ENCODE peak calls at places on chromosomes 5 and 9, in four cellular contexts. L is IMR-90, A is brain microvascular endothelial cell, H is body of pancreas. F is an unnamed sample.

GRCh38 chr5:6703791-6704190 is 9.4 kb upstream of the TENT4A start:
- DNase-seq in A (no peak), L (peak; percentile 63), H (no peak), F (no peak)

GRCh38 chr5:161286066-161286655 is 260.4 kb downstream of the GABRB2 start:
- DNase-seq in L (no peak), H (no peak), A (no peak), F (no peak)

GRCh38 chr9:110802416-110803035 is 133.9 kb downstream of the MUSK start:
- DNase-seq in L (peak; percentile 65), A (no peak), H (peak; percentile 5), F (no peak)

GRCh38 chr9:113673726-113674125 is 202.4 kb upstream of the ZNF618 start:
- DNase-seq in L (peak; percentile 71), A (no peak), H (no peak), F (no peak)

GRCh38 chr9:136856078-136856474 is 3.9 kb downstream of the MAMDC4 start:
- DNase-seq in L (no peak), A (no peak), H (no peak), F (no peak)

GRCh38 chr5:18465833-18466681 is 831.8 kb downstream of the TAF11L14 start:
- DNase-seq in L (peak; percentile 1), A (peak; percentile 27), H (peak; percentile 71), F (peak; percentile 60)

GRCh38 chr5:138461343-138462125 is 3.7 kb upstream of the EGR1 start:
- DNase-seq in A (peak; percentile 76), H (peak; percentile 18), L (peak; percentile 87), F (peak; percentile 91)

GRCh38 chr9:22147818-22148573 is 138.9 kb upstream of the CDKN2B start:
- DNase-seq in L (peak; percentile 98), A (peak; percentile 98), H (no peak), F (peak; percentile 95)

GRCh38 chr5:137260820-137261541 is 238.1 kb downstream of the SPOCK1 start:
- DNase-seq in L (no peak), H (no peak), A (no peak), F (no peak)

GRCh38 chr5:145989428-145989827 is 53.0 kb downstream of the SH3RF2 start:
- DNase-seq in H (no peak), L (peak; percentile 33), A (peak; percentile 22), F (no peak)

GRCh38 chr9:81724242-81724889 is 35.0 kb upstream of the TLE1 start:
- DNase-seq in L (peak; percentile 5), H (no peak), A (peak; percentile 7), F (no peak)

GRCh38 chr5:2217219-2217618 is 334.5 kb upstream of the IRX4 start:
- DNase-seq in H (no peak), A (no peak), L (no peak), F (no peak)

GRCh38 chr9:33718987-33719386 is 76.4 kb upstream of the PRSS3 start:
- DNase-seq in H (peak; percentile 45), A (peak; percentile 46), L (peak; percentile 22), F (peak; percentile 35)

GRCh38 chr5:151745071-151745705 is 13.2 kb downstream of the ATOX1 start:
- DNase-seq in H (peak; percentile 41), L (peak; percentile 81), A (peak; percentile 84), F (peak; percentile 99)

GRCh38 chr9:128192601-128193371 is 1.4 kb upstream of the CIZ1 start:
- DNase-seq in L (peak; percentile 60), H (peak; percentile 87), A (peak; percentile 68), F (peak; percentile 89)

GRCh38 chr5:171622010-171622409 is 163.6 kb upstream of the SMIM23 start:
- DNase-seq in A (no peak), H (no peak), L (no peak), F (no peak)

GRCh38 chr9:125990186-125990792 is 243.1 kb downstream of the PBX3 start:
- DNase-seq in A (no peak), H (no peak), L (no peak), F (no peak)

GRCh38 chr5:96096724-96097123 is 135.1 kb upstream of the ELL2 start:
- DNase-seq in L (no peak), A (no peak), H (no peak), F (no peak)

GRCh38 chr5:135747824-135748223 is 86.6 kb upstream of the SLC25A48 start:
- DNase-seq in H (no peak), L (no peak), A (no peak), F (no peak)

GRCh38 chr9:438961-439768 is 224.5 kb downstream of the DOCK8 start:
- DNase-seq in H (no peak), L (no peak), A (no peak), F (peak; percentile 55)

GRCh38 chr9:35806101-35806500 is 6.0 kb downstream of the SPAG8 start:
- DNase-seq in L (no peak), H (no peak), A (no peak), F (no peak)

GRCh38 chr9:126395439-126396212 is 69.0 kb downstream of the MVB12B start:
- DNase-seq in L (peak; percentile 82), H (no peak), A (peak; percentile 46), F (peak; percentile 91)

GRCh38 chr5:115116001-115116400 is 53.7 kb downstream of the TRIM36 start:
- DNase-seq in L (no peak), A (no peak), H (no peak), F (no peak)

GRCh38 chr5:55519001-55519400 is 15.8 kb downstream of the PLPP1 start:
- DNase-seq in L (no peak), H (no peak), A (no peak), F (no peak)

GRCh38 chr9:38694676-38695075 is 25.3 kb downstream of the FAM240B start:
- DNase-seq in A (no peak), L (no peak), H (no peak), F (no peak)

GRCh38 chr5:126868961-126869451 is 92.1 kb downstream of the LMNB1 start:
- DNase-seq in A (peak; percentile 40), H (no peak), L (peak; percentile 45), F (peak; percentile 17)

GRCh38 chr5:127838661-127839060 is 135.5 kb downstream of the CCDC192 start:
- DNase-seq in A (peak; percentile 64), H (peak; percentile 3), L (peak; percentile 64), F (peak; percentile 57)

GRCh38 chr9:6247266-6247665 is 31.7 kb downstream of the IL33 start:
- DNase-seq in H (no peak), L (no peak), A (no peak), F (peak; percentile 75)

GRCh38 chr5:122999947-123000563 is 36.5 kb downstream of the PPIC start:
- DNase-seq in A (peak; percentile 16), L (no peak), H (peak; percentile 79), F (peak; percentile 7)

GRCh38 chr9:134326754-134327526 is 685 bp downstream of the RXRA start:
- DNase-seq in A (no peak), H (no peak), L (peak; percentile 31), F (no peak)

GRCh38 chr5:177510567-177511053 is 984 bp upstream of the DOK3 start:
- DNase-seq in L (no peak), H (peak; percentile 71), A (no peak), F (no peak)

GRCh38 chr9:93361995-93362394 is 89.5 kb upstream of the FAM120A start:
- DNase-seq in A (no peak), L (no peak), H (no peak), F (no peak)

GRCh38 chr9:93368437-93368836 is 83.0 kb upstream of the FAM120A start:
- DNase-seq in L (no peak), A (no peak), H (no peak), F (no peak)

GRCh38 chr9:93365427-93366118 is 85.9 kb upstream of the FAM120A start:
- DNase-seq in H (no peak), L (no peak), A (no peak), F (no peak)

GRCh38 chr9:93364734-93365426 is 86.6 kb upstream of the FAM120A start:
- DNase-seq in H (no peak), A (no peak), L (no peak), F (no peak)

DNA sequence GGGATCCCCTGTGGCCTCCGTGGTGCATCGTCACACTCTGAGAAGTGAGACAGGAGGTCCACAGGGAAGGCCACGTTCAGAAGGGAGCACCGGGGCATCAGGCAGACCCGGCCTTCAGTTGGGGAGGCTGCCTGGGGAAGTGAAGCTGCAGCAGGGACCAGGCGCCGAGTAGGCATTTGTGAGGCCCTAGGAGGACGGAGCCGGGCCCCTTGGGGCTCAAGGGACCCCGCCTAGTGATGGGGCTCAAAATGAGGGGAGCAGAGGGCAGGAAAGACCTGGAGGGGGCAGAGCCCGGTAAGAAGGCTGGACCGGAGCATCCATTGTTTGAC is 85.4 kb upstream of the FAM120A start:
- DNase-seq in A (no peak), L (no peak), H (no peak), F (no peak)
- H3K4me3 ChIP-seq in A (no peak overlapping the region), L (no peak overlapping the region), H (no peak overlapping the region), F (no peak overlapping the region)

DNA sequence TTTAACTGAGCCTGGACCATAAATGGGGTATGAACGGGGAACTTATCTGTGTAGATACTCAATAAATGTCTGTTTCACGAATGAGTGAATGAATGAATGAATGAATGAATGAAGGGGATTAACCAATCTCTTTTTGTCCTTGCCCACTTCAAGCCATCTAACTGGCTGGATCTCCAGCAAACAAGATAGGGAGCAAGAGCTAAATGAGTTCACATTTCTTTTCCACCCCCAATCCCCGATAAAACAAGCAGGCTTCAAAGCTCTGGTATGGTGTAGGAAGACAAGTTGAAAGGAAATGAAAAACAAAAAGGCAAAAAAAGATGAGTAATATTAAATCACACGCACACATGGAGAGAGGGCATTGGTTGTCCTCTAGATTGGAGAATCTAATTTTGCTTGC is 84.0 kb downstream of the CMYA5 start:
- DNase-seq in H (no peak), L (no peak), A (no peak), F (no peak)
- H3K4me3 ChIP-seq in H (no peak overlapping the region), L (no peak overlapping the region), A (no peak overlapping the region), F (no peak overlapping the region)

DNA sequence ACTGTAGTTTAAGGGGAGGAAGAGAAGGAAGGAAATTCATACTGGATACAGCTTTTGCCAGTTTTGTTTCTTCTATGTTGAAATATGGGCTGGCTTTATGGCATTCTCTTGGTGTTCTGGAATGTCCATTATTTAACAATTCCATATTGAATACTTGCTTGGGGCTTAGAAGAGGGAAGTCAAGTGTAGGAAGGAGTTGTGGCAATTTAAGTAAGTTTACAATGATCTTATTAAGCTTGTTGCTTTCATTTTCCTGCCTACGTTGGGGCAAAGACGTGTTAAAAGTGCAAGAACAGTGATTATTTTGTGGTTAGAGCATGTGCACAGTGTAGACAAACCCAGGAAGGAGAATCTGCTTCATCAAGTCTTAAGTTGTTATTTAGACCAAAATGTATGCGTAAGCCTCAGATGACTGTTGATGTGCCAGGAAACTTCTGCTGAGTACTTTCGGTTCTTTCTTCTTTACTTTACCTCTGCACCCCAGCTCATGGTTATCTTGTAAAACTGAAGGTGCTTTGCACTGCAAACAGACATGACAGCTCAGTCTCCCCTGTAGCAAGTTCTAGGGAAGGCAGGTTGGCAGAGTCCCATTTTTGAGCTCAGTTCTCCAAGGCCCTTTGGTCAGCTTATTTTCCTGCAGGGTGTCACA is 75.8 kb downstream of the F2RL2 start:
- DNase-seq in L (no peak), A (no peak), H (peak; percentile 49), F (peak; percentile 30)
- H3K4me3 ChIP-seq in L (no peak overlapping the region), A (no peak overlapping the region), H (no peak overlapping the region), F (no peak overlapping the region)

DNA sequence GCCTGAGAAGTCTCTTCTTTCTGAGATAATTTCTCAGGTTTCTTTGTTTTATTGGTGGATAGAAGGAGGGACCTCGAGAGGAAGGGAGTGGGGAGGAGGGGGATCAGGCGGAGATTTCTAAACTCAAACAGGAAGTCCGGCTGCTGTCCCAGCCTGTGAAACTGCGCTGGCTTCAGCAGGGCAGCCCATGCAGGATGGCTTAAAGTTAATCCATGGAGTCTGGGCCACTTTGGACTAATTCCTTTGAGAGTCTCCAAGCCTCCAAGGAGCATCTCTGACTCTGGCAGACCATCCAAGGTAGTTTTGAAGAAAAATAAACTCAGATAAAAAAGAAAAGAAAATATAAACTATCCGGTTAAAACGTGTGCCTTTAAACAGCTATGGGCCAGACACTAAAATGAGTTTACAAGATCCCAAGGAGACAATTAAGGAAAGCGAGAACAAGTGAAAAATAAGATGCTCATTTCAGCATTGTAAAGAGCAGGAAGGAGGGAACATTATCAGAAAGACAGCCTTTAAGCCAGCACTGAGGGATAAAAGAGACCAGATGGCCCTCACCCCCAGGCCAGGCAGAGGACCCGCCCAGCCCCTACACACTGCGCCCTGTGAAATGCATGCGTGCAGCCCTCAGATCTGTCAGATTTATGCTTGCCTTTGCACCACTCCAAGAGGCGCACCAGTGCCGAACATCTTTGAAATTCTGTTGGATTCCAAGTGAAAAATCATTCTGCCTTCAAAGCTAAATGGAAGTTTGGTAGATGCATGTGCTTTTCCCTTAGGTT is 378.2 kb downstream of the MLLT3 start:
- DNase-seq in A (no peak), L (no peak), H (no peak), F (no peak)
- H3K4me3 ChIP-seq in A (no peak overlapping the region), L (no peak overlapping the region), H (no peak overlapping the region), F (no peak overlapping the region)

F was measured in bronchial epithelial cell.